ENCODE peak calls at places on chromosomes 13 and 19, in six cellular contexts. One of them, this sample, is unnamed.

GRCh38 chr13:39779337-39780270 is 124.1 kb downstream of the COG6 start:
- DNase-seq in stomach: no peak
- DNase-seq in neural crest cell: no peak
- DNase-seq in CD4-positive, alpha-beta T cell: peak
- DNase-seq in lower leg skin: no peak
- DNase-seq in Peyer's patch: peak
- DNase-seq in this sample: no peak

GRCh38 chr13:39023761-39024160 is 14.1 kb downstream of the PROSER1 start:
- DNase-seq in neural crest cell: no peak
- DNase-seq in CD4-positive, alpha-beta T cell: no peak
- DNase-seq in lower leg skin: no peak
- DNase-seq in Peyer's patch: no peak
- DNase-seq in stomach: no peak
- DNase-seq in this sample: no peak

GRCh38 chr13:90696254-90696653 is 651.2 kb upstream of the MIR17HG start:
- DNase-seq in Peyer's patch: no peak
- DNase-seq in CD4-positive, alpha-beta T cell: no peak
- DNase-seq in lower leg skin: no peak
- DNase-seq in stomach: no peak
- DNase-seq in neural crest cell: no peak
- DNase-seq in this sample: no peak

GRCh38 chr19:2811221-2811722 is 8.4 kb upstream of the ZNF554 start:
- DNase-seq in Peyer's patch: no peak
- DNase-seq in stomach: no peak
- DNase-seq in neural crest cell: no peak
- DNase-seq in CD4-positive, alpha-beta T cell: no peak
- DNase-seq in lower leg skin: no peak
- DNase-seq in this sample: no peak

GRCh38 chr13:65762015-65762414 is 1468.1 kb downstream of the PCDH9 start:
- DNase-seq in neural crest cell: no peak
- DNase-seq in CD4-positive, alpha-beta T cell: no peak
- DNase-seq in lower leg skin: no peak
- DNase-seq in stomach: no peak
- DNase-seq in Peyer's patch: no peak
- DNase-seq in this sample: no peak

GRCh38 chr19:403221-404036 is 5.5 kb downstream of the C2CD4C start:
- DNase-seq in CD4-positive, alpha-beta T cell: no peak
- DNase-seq in neural crest cell: no peak
- DNase-seq in stomach: no peak
- DNase-seq in Peyer's patch: no peak
- DNase-seq in lower leg skin: no peak
- DNase-seq in this sample: no peak

GRCh38 chr19:22263121-22263520 is 23.1 kb upstream of the ZNF729 start:
- DNase-seq in neural crest cell: no peak
- DNase-seq in stomach: no peak
- DNase-seq in lower leg skin: no peak
- DNase-seq in CD4-positive, alpha-beta T cell: no peak
- DNase-seq in Peyer's patch: no peak
- DNase-seq in this sample: no peak

GRCh38 chr19:44955500-44956439 is 590 bp downstream of the CLPTM1 start:
- DNase-seq in CD4-positive, alpha-beta T cell: no peak
- DNase-seq in lower leg skin: no peak
- DNase-seq in Peyer's patch: no peak
- DNase-seq in neural crest cell: no peak
- DNase-seq in stomach: no peak
- DNase-seq in this sample: no peak

GRCh38 chr13:105991622-105992254 is 543.7 kb downstream of the EFNB2 start:
- DNase-seq in Peyer's patch: no peak
- DNase-seq in CD4-positive, alpha-beta T cell: no peak
- DNase-seq in stomach: peak
- DNase-seq in neural crest cell: no peak
- DNase-seq in lower leg skin: no peak
- DNase-seq in this sample: no peak

GRCh38 chr19:342801-343421 is 1.7 kb downstream of the MIER2 start:
- DNase-seq in stomach: peak
- DNase-seq in CD4-positive, alpha-beta T cell: no peak
- DNase-seq in neural crest cell: no peak
- DNase-seq in Peyer's patch: no peak
- DNase-seq in lower leg skin: peak
- DNase-seq in this sample: no peak

GRCh38 chr13:102983496-102983895 is 82.7 kb downstream of the SLC10A2 start:
- DNase-seq in Peyer's patch: no peak
- DNase-seq in neural crest cell: no peak
- DNase-seq in CD4-positive, alpha-beta T cell: no peak
- DNase-seq in stomach: no peak
- DNase-seq in lower leg skin: no peak
- DNase-seq in this sample: no peak

GRCh38 chr13:102897371-102898138 is 51.7 kb downstream of the ERCC5 start:
- DNase-seq in CD4-positive, alpha-beta T cell: no peak
- DNase-seq in lower leg skin: no peak
- DNase-seq in neural crest cell: no peak
- DNase-seq in stomach: no peak
- DNase-seq in Peyer's patch: no peak
- DNase-seq in this sample: no peak

GRCh38 chr19:39643591-39643990 is 12.1 kb upstream of the LGALS16 start:
- DNase-seq in stomach: no peak
- DNase-seq in CD4-positive, alpha-beta T cell: no peak
- DNase-seq in neural crest cell: no peak
- DNase-seq in Peyer's patch: no peak
- DNase-seq in lower leg skin: no peak
- DNase-seq in this sample: no peak

GRCh38 chr19:35379992-35380391 is 9.1 kb downstream of the GPR42 start:
- DNase-seq in stomach: peak
- DNase-seq in Peyer's patch: no peak
- DNase-seq in neural crest cell: no peak
- DNase-seq in CD4-positive, alpha-beta T cell: no peak
- DNase-seq in lower leg skin: peak
- DNase-seq in this sample: peak

GRCh38 chr19:35380450-35381124 is 9.7 kb downstream of the GPR42 start:
- DNase-seq in stomach: peak
- DNase-seq in neural crest cell: no peak
- DNase-seq in lower leg skin: peak
- DNase-seq in CD4-positive, alpha-beta T cell: no peak
- DNase-seq in Peyer's patch: no peak
- DNase-seq in this sample: peak

GRCh38 chr19:35381926-35382325 is 11.1 kb downstream of the GPR42 start:
- DNase-seq in Peyer's patch: no peak
- DNase-seq in neural crest cell: no peak
- DNase-seq in lower leg skin: peak
- DNase-seq in CD4-positive, alpha-beta T cell: no peak
- DNase-seq in stomach: no peak
- DNase-seq in this sample: no peak

GRCh38 chr19:35381318-35381717 is 10.4 kb downstream of the GPR42 start:
- DNase-seq in stomach: no peak
- DNase-seq in neural crest cell: no peak
- DNase-seq in CD4-positive, alpha-beta T cell: no peak
- DNase-seq in Peyer's patch: no peak
- DNase-seq in lower leg skin: peak
- DNase-seq in this sample: no peak

GRCh38 chr19:35383536-35383935 is 12.7 kb downstream of the GPR42 start:
- DNase-seq in Peyer's patch: no peak
- DNase-seq in lower leg skin: peak
- DNase-seq in CD4-positive, alpha-beta T cell: no peak
- DNase-seq in stomach: no peak
- DNase-seq in neural crest cell: no peak
- DNase-seq in this sample: peak
- TF ChIP-seq CTCF in Peyer's patch: no peak
- TF ChIP-seq CTCF in lower leg skin: no peak
- TF ChIP-seq CTCF in CD4-positive, alpha-beta T cell: no peak
- TF ChIP-seq CTCF in stomach: no peak
- TF ChIP-seq CTCF in neural crest cell: no peak
- TF ChIP-seq CTCF in this sample: no peak

GRCh38 chr19:5132698-5133651 is 164.1 kb downstream of the KDM4B start:
- DNase-seq in CD4-positive, alpha-beta T cell: no peak
- DNase-seq in Peyer's patch: no peak
- DNase-seq in lower leg skin: no peak
- DNase-seq in stomach: no peak
- DNase-seq in neural crest cell: no peak
- DNase-seq in this sample: no peak
- TF ChIP-seq CTCF in CD4-positive, alpha-beta T cell: no peak
- TF ChIP-seq CTCF in Peyer's patch: no peak
- TF ChIP-seq CTCF in lower leg skin: no peak
- TF ChIP-seq CTCF in stomach: no peak
- TF ChIP-seq CTCF in neural crest cell: no peak
- TF ChIP-seq CTCF in this sample: no peak

GRCh38 chr19:11453468-11454341 is 18.3 kb downstream of the PRKCSH start:
- DNase-seq in lower leg skin: no peak
- DNase-seq in neural crest cell: no peak
- DNase-seq in CD4-positive, alpha-beta T cell: no peak
- DNase-seq in stomach: no peak
- DNase-seq in Peyer's patch: no peak
- DNase-seq in this sample: no peak

GRCh38 chr19:11451327-11451941 is 16.0 kb downstream of the PRKCSH start:
- DNase-seq in CD4-positive, alpha-beta T cell: no peak
- DNase-seq in lower leg skin: no peak
- DNase-seq in Peyer's patch: no peak
- DNase-seq in neural crest cell: no peak
- DNase-seq in stomach: no peak
- DNase-seq in this sample: no peak

GRCh38 chr19:11450570-11451326 is 15.3 kb downstream of the PRKCSH start:
- DNase-seq in CD4-positive, alpha-beta T cell: no peak
- DNase-seq in lower leg skin: no peak
- DNase-seq in neural crest cell: no peak
- DNase-seq in stomach: no peak
- DNase-seq in Peyer's patch: no peak
- DNase-seq in this sample: no peak

GRCh38 chr19:11452814-11453335 is 17.4 kb downstream of the PRKCSH start:
- DNase-seq in CD4-positive, alpha-beta T cell: no peak
- DNase-seq in Peyer's patch: no peak
- DNase-seq in lower leg skin: no peak
- DNase-seq in neural crest cell: no peak
- DNase-seq in stomach: no peak
- DNase-seq in this sample: no peak

DNA sequence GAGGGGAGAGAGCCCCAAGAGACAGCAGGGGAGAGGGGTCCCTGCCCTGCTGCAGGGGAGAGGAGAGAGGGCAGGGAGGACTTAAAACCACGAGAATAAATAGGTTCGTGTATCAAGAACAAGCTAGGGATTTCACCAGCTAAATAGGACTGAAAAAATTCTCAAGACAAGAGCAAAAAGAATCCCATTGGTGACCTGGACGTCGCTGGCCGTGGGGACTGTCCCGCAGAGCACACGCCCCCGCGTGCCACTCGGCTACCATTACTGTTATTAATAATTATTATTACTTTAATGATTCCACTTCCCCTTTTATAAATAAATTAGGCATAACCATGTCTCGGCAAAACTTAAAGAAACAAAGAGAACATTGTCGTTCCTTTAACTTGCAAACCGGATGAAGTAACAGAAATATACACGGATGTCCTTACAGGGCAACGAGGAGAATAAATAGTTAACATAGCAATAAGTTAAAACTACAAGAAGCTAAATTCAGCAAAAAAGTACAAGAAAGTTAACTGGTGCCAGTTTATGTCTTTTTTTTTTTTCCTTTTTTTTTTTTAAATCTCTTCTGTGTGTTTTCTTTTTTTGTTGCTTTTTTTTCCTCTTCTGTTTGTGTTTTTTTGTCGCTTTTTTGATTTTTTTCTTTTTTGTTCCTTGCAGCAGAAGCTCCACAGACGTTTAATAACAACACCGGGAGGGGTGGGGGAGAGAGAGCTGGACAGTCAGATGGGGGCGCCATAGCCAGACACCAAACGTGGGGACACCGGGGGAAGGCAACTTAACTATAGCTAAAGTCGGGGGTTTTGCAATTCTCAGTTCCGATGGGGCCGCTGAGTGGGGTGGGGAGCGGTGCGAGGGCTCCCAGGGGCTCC is 16.7 kb downstream of the PRKCSH start:
- DNase-seq in lower leg skin: no peak
- DNase-seq in neural crest cell: no peak
- DNase-seq in stomach: no peak
- DNase-seq in Peyer's patch: no peak
- DNase-seq in CD4-positive, alpha-beta T cell: no peak
- DNase-seq in this sample: no peak
- TF ChIP-seq CTCF in lower leg skin: no peak
- TF ChIP-seq CTCF in neural crest cell: no peak
- TF ChIP-seq CTCF in stomach: no peak
- TF ChIP-seq CTCF in Peyer's patch: no peak
- TF ChIP-seq CTCF in CD4-positive, alpha-beta T cell: no peak
- TF ChIP-seq CTCF in this sample: peak

GRCh38 chr19:15299568-15300409 is 32.5 kb downstream of the BRD4 start:
- DNase-seq in stomach: no peak
- DNase-seq in Peyer's patch: no peak
- DNase-seq in CD4-positive, alpha-beta T cell: no peak
- DNase-seq in neural crest cell: no peak
- DNase-seq in lower leg skin: no peak
- DNase-seq in this sample: no peak

GRCh38 chr19:15296841-15297415 is 35.4 kb downstream of the BRD4 start:
- DNase-seq in Peyer's patch: no peak
- DNase-seq in neural crest cell: no peak
- DNase-seq in stomach: no peak
- DNase-seq in CD4-positive, alpha-beta T cell: no peak
- DNase-seq in lower leg skin: no peak
- DNase-seq in this sample: no peak

GRCh38 chr19:15298847-15299567 is 33.3 kb downstream of the BRD4 start:
- DNase-seq in lower leg skin: no peak
- DNase-seq in CD4-positive, alpha-beta T cell: no peak
- DNase-seq in stomach: no peak
- DNase-seq in Peyer's patch: no peak
- DNase-seq in neural crest cell: no peak
- DNase-seq in this sample: no peak

GRCh38 chr19:15296353-15296752 is 36.0 kb downstream of the BRD4 start:
- DNase-seq in Peyer's patch: no peak
- DNase-seq in stomach: no peak
- DNase-seq in neural crest cell: no peak
- DNase-seq in CD4-positive, alpha-beta T cell: no peak
- DNase-seq in lower leg skin: no peak
- DNase-seq in this sample: no peak

GRCh38 chr19:15297416-15298224 is 34.7 kb downstream of the BRD4 start:
- DNase-seq in stomach: no peak
- DNase-seq in CD4-positive, alpha-beta T cell: no peak
- DNase-seq in Peyer's patch: no peak
- DNase-seq in neural crest cell: no peak
- DNase-seq in lower leg skin: no peak
- DNase-seq in this sample: no peak
- TF ChIP-seq CTCF in stomach: no peak
- TF ChIP-seq CTCF in CD4-positive, alpha-beta T cell: no peak
- TF ChIP-seq CTCF in Peyer's patch: no peak
- TF ChIP-seq CTCF in neural crest cell: no peak
- TF ChIP-seq CTCF in lower leg skin: no peak
- TF ChIP-seq CTCF in this sample: no peak

This sample was measured in type B pancreatic cell.